ENCODE peak calls at places on chromosomes 13 and 19, in four cellular contexts. Z is GM23248, O is PC-3, D is endothelial cell of umbilical vein. K is an unnamed sample.

GRCh38 chr19:5080030-5080644 is 111.2 kb downstream of the KDM4B start:
- DNase-seq in Z (no peak), O (no peak), D (no peak), K (no peak)

GRCh38 chr19:45016388-45017314 is 15.4 kb downstream of the RELB start:
- DNase-seq in Z (peak), O (peak), D (peak), K (peak)

GRCh38 chr13:110475550-110476219 is 85.8 kb downstream of the RAB20 start:
- DNase-seq in Z (no peak), O (no peak), D (no peak), K (no peak)

GRCh38 chr19:53903055-53903680 is 5.9 kb upstream of the CACNG7 start:
- DNase-seq in Z (peak), O (peak), D (peak), K (peak)

GRCh38 chr19:1133471-1133929 is 29.7 kb downstream of the GPX4 start:
- DNase-seq in Z (no peak), O (no peak), D (no peak), K (no peak)

GRCh38 chr13:108376308-108376707 is 106.8 kb downstream of the TNFSF13B start:
- DNase-seq in Z (no peak), O (no peak), D (no peak), K (no peak)

GRCh38 chr13:47459512-47459911 is 541.6 kb downstream of the SUCLA2 start:
- DNase-seq in Z (peak), O (peak), D (no peak), K (peak)

GRCh38 chr13:35699805-35700204 is 223.3 kb upstream of the MAB21L1 start:
- DNase-seq in Z (peak), O (peak), D (no peak), K (peak)

GRCh38 chr13:41897126-41897525 is 63.8 kb downstream of the VWA8 start:
- DNase-seq in Z (no peak), O (no peak), D (no peak), K (peak)

GRCh38 chr13:40401911-40402776 is 264.3 kb downstream of the FOXO1 start:
- DNase-seq in Z (peak), O (peak), D (peak), K (peak)

GRCh38 chr13:23928985-23929384 is 31.7 kb upstream of the C1QTNF9B start:
- DNase-seq in Z (peak), O (peak), D (peak), K (peak)

GRCh38 chr13:72390909-72391308 is 336.5 kb downstream of the MZT1 start:
- DNase-seq in Z (no peak), O (peak), D (no peak), K (peak)

GRCh38 chr13:95356916-95357315 is 55.7 kb upstream of the ABCC4 start:
- DNase-seq in Z (no peak), O (no peak), D (no peak), K (no peak)

GRCh38 chr13:43916828-43917227 is 37.1 kb downstream of the LACC1 start:
- DNase-seq in Z (no peak), O (no peak), D (no peak), K (no peak)

GRCh38 chr19:5096536-5096935 is 127.6 kb downstream of the KDM4B start:
- DNase-seq in Z (no peak), O (no peak), D (no peak), K (no peak)

GRCh38 chr13:49877629-49878218 is 58.4 kb downstream of the SPRYD7 start:
- DNase-seq in Z (no peak), O (peak), D (no peak), K (peak)

GRCh38 chr13:110346661-110347067 is 39.6 kb downstream of the COL4A2 start:
- DNase-seq in Z (peak), O (peak), D (no peak), K (no peak)

GRCh38 chr19:2512523-2513431 is 36.9 kb downstream of the GADD45B start:
- DNase-seq in Z (no peak), O (no peak), D (no peak), K (no peak)

GRCh38 chr19:21023901-21024300 is 3.4 kb downstream of the ZNF430 start:
- DNase-seq in Z (peak), O (peak), D (no peak), K (peak)

GRCh38 chr19:54473071-54473941 is at the start of gene CDC42EP5:
- DNase-seq in Z (peak), O (no peak), D (peak), K (peak)

GRCh38 chr13:33193428-33193974 is 92.1 kb downstream of the STARD13 start:
- DNase-seq in Z (no peak), O (no peak), D (peak), K (peak)
- H3K9ac ChIP-seq in Z (peak), O (no peak), D (peak), K (no peak)

GRCh38 chr19:39823693-39824092 is 10.3 kb downstream of the DYRK1B start:
- DNase-seq in Z (peak), O (no peak), D (no peak), K (no peak)

GRCh38 chr19:39826311-39826945 is 7.5 kb downstream of the DYRK1B start:
- DNase-seq in Z (no peak), O (no peak), D (no peak), K (no peak)

GRCh38 chr19:39825531-39826076 is 8.4 kb downstream of the DYRK1B start:
- DNase-seq in Z (no peak), O (no peak), D (no peak), K (no peak)

GRCh38 chr19:39824143-39825092 is 9.5 kb downstream of the DYRK1B start:
- DNase-seq in Z (peak), O (peak), D (peak), K (peak)

GRCh38 chr19:39825093-39825463 is 8.9 kb downstream of the DYRK1B start:
- DNase-seq in Z (no peak), O (no peak), D (no peak), K (no peak)
- H3K9ac ChIP-seq in Z (no peak), O (no peak), D (no peak), K (no peak)

DNA sequence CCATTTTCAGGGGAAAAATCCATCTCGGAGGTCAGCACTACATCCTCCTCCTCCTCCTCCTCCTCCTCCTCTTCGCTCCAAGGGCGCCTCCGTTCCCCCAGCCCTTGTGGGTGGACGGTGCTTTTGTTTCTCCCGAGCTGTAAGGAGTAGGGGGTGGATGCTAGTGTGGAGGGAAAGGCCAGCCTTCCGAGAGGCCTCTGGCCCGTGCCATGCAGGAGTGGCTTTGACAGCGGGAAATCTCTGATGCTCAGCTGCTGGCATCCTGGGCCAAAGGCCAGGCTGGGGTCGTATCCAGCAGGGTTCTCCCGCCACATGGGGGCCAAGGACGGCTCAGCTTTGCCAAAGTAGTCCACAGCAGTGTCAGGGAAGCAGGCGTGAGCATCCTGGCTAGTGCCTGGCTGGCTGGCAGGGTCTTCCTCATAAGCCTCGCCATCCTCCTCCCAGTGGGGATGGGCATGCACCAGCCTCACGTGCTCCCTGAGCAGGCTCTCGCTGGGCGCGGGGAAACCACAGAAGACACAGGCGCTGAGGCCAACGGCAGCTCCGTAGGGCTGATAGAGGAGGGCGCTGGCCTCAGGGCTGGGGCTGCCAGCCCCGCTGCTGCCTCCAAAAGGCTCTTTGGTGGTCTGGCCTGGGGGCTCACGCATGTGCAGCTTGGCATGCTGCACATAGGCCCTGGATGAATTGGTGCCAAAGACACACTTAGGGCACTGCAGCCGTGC is 10.5 kb downstream of the WIZ start:
- DNase-seq in Z (no peak), O (no peak), D (no peak), K (no peak)
- H3K9ac ChIP-seq in Z (no peak), O (no peak), D (no peak), K (no peak)

GRCh38 chr19:49791776-49792445 is 21.2 kb downstream of the FUZ start:
- DNase-seq in Z (no peak), O (no peak), D (no peak), K (no peak)

GRCh38 chr19:49790866-49791265 is 22.2 kb downstream of the FUZ start:
- DNase-seq in Z (peak), O (no peak), D (no peak), K (peak)

GRCh38 chr19:49787746-49788145 is 20.9 kb downstream of the AP2A1 start:
- DNase-seq in Z (no peak), O (no peak), D (no peak), K (no peak)

GRCh38 chr19:49786432-49786831 is 19.6 kb downstream of the AP2A1 start:
- DNase-seq in Z (peak), O (peak), D (no peak), K (peak)

GRCh38 chr19:49788857-49789256 is 22.1 kb downstream of the AP2A1 start:
- DNase-seq in Z (no peak), O (no peak), D (no peak), K (no peak)
- H3K9ac ChIP-seq in Z (no peak), O (no peak), D (no peak), K (no peak)

DNA sequence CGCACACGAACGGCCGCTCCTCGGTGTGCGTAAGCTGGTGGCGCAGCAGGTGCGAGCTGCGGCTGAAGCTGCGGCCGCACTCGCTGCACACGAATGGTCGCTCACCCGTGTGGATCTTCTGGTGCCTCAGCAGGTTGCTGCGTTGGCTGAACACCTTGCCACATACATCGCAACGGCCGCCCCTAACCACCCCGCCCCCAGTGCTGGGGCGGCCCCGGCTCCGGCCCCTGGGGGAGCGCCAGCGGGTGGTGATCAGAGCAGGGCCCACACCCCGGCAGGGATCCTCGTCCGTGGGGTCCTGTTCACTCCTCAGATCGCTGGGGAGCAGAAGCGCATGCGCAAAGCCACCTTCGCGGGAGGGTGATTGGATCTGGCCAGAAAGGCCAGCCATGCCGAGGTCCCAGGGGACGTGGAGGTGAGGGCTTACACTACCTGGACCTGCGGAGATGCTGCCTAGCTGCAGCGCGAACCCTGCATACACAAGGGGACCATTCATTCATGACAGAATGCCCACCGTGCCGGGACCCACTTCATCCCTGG is 4.7 kb upstream of the UBE2M start:
- DNase-seq in Z (peak), O (no peak), D (no peak), K (no peak)
- H3K9ac ChIP-seq in Z (peak), O (no peak), D (no peak), K (no peak)

GRCh38 chr19:49271080-49271753 is 53.8 kb downstream of the SLC6A16 start:
- DNase-seq in Z (no peak), O (no peak), D (no peak), K (no peak)

DNA sequence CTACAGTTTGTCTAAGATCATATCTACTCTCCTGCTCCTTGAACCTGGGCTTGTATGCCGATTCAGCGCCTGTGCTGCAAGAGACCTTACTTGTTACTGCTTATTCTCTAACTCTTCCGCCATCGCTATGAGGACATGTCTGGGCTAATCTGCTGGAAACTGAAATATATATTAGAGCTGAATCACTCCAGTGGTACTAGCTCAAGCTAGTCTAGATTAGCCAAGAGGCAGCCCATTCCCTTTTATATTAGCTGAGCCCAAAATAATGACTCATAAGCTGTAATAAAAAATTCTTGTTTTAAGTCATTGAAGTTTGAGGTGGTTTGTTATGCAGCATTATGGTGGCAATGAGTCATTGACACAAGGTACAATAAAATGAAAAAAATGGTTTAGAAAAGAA is 52.8 kb downstream of the SLC6A16 start:
- DNase-seq in Z (peak), O (peak), D (no peak), K (peak)
- H3K9ac ChIP-seq in Z (no peak), O (no peak), D (no peak), K (no peak)

DNA sequence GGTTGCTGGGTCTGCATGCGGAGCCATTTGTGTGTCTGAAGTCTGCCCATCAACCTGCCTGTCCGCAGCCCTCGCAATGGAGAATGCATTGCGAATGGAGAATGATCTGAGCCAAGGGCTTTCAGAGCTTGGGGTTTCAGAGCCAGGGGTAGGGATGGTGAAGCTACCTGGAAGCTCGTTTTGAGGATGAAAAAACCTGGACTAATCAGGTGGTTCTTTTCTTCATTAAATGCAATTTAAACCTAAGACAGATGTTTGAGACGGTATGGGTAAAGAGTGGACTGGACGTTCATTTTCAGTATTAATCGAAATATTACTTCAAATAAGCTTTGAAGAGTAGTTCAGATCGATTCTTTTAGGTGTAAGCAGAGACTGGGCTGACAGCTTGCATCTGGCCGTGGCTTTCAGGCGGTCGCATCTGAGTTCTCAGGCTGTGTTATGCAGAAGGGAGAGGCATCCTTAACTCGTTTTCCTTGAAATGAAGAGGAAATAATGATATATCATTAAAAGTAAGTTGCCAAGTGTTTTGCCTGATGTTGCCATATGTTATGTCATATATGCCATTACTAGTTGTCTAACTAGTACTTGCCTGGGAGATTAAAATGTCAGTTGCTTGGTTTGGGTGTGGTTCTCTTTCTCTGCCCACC is 801 bp downstream of the MCF2L start:
- DNase-seq in Z (no peak), O (no peak), D (no peak), K (no peak)
- H3K9ac ChIP-seq in Z (no peak), O (no peak), D (no peak), K (no peak)

GRCh38 chr19:17688853-17689595 is 870 bp upstream of the UNC13A start:
- DNase-seq in Z (no peak), O (no peak), D (no peak), K (no peak)

GRCh38 chr19:17687857-17688784 is at the start of gene UNC13A:
- DNase-seq in Z (peak), O (no peak), D (no peak), K (peak)

GRCh38 chr19:17686027-17686511 is 2.1 kb downstream of the UNC13A start:
- DNase-seq in Z (peak), O (no peak), D (no peak), K (peak)

GRCh38 chr19:17686592-17687042 is 1.5 kb downstream of the UNC13A start:
- DNase-seq in Z (peak), O (peak), D (no peak), K (no peak)

GRCh38 chr19:17687141-17687856 is 855 bp downstream of the UNC13A start:
- DNase-seq in Z (no peak), O (no peak), D (no peak), K (no peak)
- H3K9ac ChIP-seq in Z (no peak), O (no peak), D (no peak), K (no peak)

DNA sequence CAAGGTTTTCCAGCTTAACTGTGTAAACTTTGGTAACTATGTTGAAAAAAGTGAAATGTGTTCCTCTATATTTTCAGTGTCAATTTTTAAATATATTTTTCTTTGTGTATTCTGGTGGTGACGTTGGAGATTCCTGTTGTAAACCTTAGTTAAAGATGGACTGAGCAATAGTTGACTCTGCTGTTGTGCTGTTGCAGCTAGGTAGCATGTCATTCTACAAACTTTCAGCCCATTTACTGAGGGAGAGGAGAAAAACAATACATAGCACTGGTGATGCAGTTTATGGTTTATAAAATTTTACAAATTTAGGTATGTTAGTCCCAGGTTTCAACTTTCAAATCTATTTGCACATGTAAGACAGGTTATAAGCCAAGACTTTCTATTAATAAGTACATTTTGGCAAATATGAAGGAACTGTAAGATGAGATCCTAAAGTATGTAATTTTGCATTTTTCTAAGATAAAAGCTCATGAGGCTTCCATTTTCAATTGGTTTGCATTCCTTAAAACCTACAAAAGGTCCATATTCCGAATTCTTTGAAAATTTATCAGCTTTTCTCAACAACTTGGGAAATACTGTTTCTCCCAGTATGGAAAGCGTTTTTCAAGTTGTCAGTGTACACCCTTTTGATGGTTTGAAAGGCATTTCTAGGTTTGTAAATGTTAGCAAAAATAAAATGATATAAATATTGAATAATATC is 1.5 kb downstream of the NDFIP2 start:
- DNase-seq in Z (peak), O (peak), D (no peak), K (no peak)
- H3K9ac ChIP-seq in Z (peak), O (peak), D (no peak), K (no peak)

K was measured in fibroblast of lung.